ENCODE peak calls at places on chromosomes 16 and 17, in six cellular contexts. B, Q, H, Z, R and X are unnamed samples.

GRCh38 chr16:48433849-48434530 is 48.8 kb upstream of the SIAH1 start:
- DNase-seq in Z (peak), H (no peak), Q (no peak), B (no peak), R (no peak), X (no peak)

GRCh38 chr17:21551081-21551881 is 141.0 kb upstream of the KCNJ18 start:
- DNase-seq in H (peak), Z (peak), Q (peak), R (peak), B (peak), X (peak)

GRCh38 chr17:27078296-27078695 is 215.6 kb upstream of the WSB1 start:
- DNase-seq in Z (no peak), B (no peak), Q (no peak), R (no peak), H (no peak), X (no peak)

GRCh38 chr17:72158895-72159885 is 38.4 kb downstream of the SOX9 start:
- DNase-seq in B (no peak), H (no peak), Z (no peak), R (no peak), Q (no peak), X (no peak)

GRCh38 chr17:53724726-53725125 is 98.0 kb upstream of the KIF2B start:
- DNase-seq in Q (no peak), R (no peak), H (no peak), B (no peak), Z (no peak), X (no peak)

GRCh38 chr16:55832788-55833583 is at the start of gene CES1:
- DNase-seq in H (peak), R (no peak), Q (no peak), B (no peak), Z (peak), X (peak)

GRCh38 chr17:44280383-44280782 is 12.4 kb upstream of the SLC4A1 start:
- DNase-seq in R (no peak), H (no peak), Z (no peak), Q (no peak), B (no peak), X (no peak)

GRCh38 chr16:80931661-80931984 is 75.1 kb downstream of the CMC2 start:
- DNase-seq in Q (no peak), B (no peak), R (no peak), Z (no peak), H (no peak), X (no peak)

GRCh38 chr17:70144260-70144846 is 25.0 kb upstream of the KCNJ2 start:
- DNase-seq in Z (no peak), Q (no peak), R (no peak), H (peak), B (peak), X (peak)

GRCh38 chr17:76446449-76447231 is 6.3 kb downstream of the UBE2O start:
- DNase-seq in R (peak), Z (peak), Q (no peak), B (no peak), H (peak), X (peak)

GRCh38 chr16:88536510-88536909 is 33.7 kb upstream of the ZC3H18 start:
- DNase-seq in Z (no peak), B (no peak), Q (no peak), H (no peak), R (no peak), X (no peak)

GRCh38 chr17:60155815-60156214 is 6.0 kb downstream of the CA4 start:
- DNase-seq in R (no peak), H (no peak), Q (no peak), B (no peak), Z (no peak), X (no peak)

GRCh38 chr17:60155427-60155814 is 5.6 kb downstream of the CA4 start:
- DNase-seq in R (no peak), H (no peak), Q (no peak), B (no peak), Z (no peak), X (no peak)

GRCh38 chr17:60154616-60155426 is 5.0 kb downstream of the CA4 start:
- DNase-seq in H (no peak), B (no peak), R (no peak), Z (no peak), Q (no peak), X (peak)

GRCh38 chr17:60151355-60151754 is 1.6 kb downstream of the CA4 start:
- DNase-seq in B (peak), H (no peak), Q (no peak), Z (no peak), R (no peak), X (no peak)

GRCh38 chr17:60153606-60154355 is 4.0 kb downstream of the CA4 start:
- DNase-seq in R (no peak), H (no peak), B (no peak), Z (no peak), Q (no peak), X (no peak)
- H3K4me3 ChIP-seq in R (no peak), H (no peak), B (no peak), Z (no peak), Q (no peak), X (no peak)

DNA sequence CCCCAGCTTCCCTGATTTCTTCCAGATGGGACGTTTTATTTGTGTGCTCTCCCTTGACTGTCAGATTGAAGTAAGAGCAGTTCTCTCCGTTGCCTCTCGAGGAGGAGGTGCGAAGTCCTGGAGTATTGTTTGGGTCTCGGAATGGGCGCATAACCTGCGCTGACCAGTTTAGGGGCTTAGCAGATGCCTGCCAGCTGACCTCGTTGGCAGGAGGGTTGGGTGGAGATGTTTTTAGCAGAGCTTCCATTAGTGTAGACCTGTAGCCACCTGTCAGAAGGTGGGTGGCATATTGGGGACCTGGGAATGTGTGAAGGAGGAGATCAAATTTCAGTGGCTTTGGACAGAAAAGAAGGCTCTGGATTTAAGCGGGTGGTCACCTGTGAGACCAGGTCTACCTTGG is 3.6 kb downstream of the RASD1 start:
- DNase-seq in B (no peak), Z (no peak), Q (no peak), H (no peak), R (no peak), X (no peak)
- H3K4me3 ChIP-seq in B (no peak), Z (no peak), Q (no peak), H (no peak), R (no peak), X (no peak)

GRCh38 chr17:39551879-39552278 is 55.8 kb downstream of the NEUROD2 start:
- DNase-seq in H (no peak), Q (no peak), R (no peak), B (peak), Z (no peak), X (peak)
- H3K4me3 ChIP-seq in H (no peak), Q (no peak), R (no peak), B (no peak), Z (no peak), X (no peak)

GRCh38 chr17:68457539-68458259 is 403 bp upstream of the WIPI1 start:
- DNase-seq in H (peak), B (peak), R (peak), Q (peak), Z (peak), X (peak)

GRCh38 chr17:68457168-68457538 is at the start of gene WIPI1:
- DNase-seq in Q (no peak), B (peak), H (no peak), Z (no peak), R (peak), X (no peak)

GRCh38 chr17:68453991-68454665 is 3.2 kb downstream of the WIPI1 start:
- DNase-seq in B (no peak), Q (no peak), H (no peak), R (no peak), Z (no peak), X (no peak)

GRCh38 chr17:68456529-68457167 is 648 bp downstream of the WIPI1 start:
- DNase-seq in B (no peak), H (peak), Q (no peak), Z (no peak), R (peak), X (peak)

DNA sequence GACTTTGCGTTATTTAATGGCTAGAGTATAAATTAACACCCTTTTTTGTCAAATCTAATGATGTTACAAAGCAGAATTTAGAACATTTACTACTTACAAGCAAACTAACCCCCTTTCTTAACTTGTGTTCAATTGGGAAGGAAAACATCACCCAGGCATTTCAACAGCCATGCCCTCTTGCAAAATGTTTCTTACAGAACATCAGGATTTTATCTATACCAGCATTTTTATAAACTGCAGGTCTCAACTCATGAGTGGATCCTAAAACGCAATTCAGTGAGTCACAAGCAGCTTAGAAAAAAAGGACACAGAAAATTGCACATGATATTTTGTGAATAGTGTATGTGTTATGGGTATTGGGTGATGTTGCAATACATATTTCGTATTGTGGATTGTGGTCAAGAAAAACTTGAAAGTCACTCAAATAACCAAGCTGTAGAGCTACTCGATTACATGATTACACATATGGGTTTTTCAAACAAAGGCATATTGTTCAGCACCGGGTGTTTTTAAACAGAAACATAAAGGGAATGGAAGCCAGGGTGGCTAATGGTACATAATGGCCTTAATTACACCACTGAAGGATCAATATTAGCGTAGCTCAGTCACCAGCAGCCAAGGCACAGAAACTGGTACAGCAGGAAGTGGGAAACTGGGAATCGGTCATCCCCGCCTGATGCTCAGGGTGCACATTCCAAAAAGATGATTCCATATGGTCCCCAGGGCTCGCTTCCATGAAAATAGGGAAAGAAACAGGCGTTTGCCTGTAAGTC is 1.4 kb downstream of the WIPI1 start:
- DNase-seq in Z (peak), B (no peak), Q (no peak), R (peak), H (no peak), X (peak)
- H3K4me3 ChIP-seq in Z (peak), B (no peak), Q (no peak), R (peak), H (peak), X (peak)

GRCh38 chr17:82590881-82591539 is 57.2 kb downstream of the WDR45B start:
- DNase-seq in B (no peak), R (no peak), Z (peak), H (no peak), Q (no peak), X (no peak)
- H3K4me3 ChIP-seq in B (no peak), R (no peak), Z (no peak), H (no peak), Q (no peak), X (no peak)

DNA sequence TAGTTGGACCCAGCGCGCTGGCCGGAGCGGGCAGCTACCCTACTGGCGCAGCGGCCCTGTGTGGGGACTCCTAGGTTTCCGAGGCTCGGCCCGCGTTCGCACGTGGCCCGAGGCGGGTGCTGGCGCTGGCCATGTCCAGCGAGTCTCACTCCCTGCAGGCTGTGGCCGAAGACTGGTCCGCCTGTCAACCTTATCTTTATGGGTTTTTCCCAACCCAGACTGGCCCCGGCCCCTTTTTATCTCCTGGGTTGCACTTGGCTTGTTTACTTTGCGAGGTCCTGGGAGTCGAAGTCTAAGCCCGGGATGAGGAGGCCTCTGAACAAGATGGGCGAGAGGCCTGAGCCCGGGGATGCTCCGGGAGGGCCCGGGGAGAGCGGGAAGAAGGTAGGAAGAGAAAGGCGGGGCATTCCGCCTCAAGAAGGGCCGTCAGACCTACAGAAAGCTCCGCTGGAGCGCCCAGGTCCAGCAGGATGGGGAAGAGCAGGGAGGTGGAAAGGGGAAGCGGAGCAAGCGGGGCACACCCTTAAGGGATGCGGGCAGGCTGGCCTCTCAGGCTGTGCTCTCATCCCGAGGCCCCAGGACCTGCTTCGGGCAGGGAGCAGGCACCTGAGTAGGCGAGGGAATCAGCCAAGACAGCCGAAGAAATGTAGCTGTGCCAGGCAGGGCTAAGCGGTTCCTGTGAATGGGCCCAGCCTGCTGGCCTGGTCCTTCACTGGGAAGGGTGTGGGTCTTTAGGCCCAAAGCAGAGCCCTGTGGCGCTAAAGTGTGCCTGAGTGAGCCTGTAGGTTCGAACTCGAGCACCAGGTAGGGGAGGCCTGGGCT is 2.9 kb downstream of the TBX4 start:
- DNase-seq in B (no peak), R (no peak), Z (no peak), H (no peak), Q (no peak), X (no peak)
- H3K4me3 ChIP-seq in B (no peak), R (no peak), Z (no peak), H (no peak), Q (no peak), X (peak)